ENCODE peak calls at places on chromosomes 11 and 22, in four cellular contexts. U is lower lobe of right lung, J is tibial artery, L is dorsolateral prefrontal cortex. E is an unnamed sample.

GRCh38 chr11:112057170-112057569 is 16.6 kb downstream of the PIH1D2 start:
- DNase-seq in U (no peak), J (no peak), L (no peak), E (no peak)

GRCh38 chr11:27699242-27699925 is 871 bp downstream of the BDNF start:
- DNase-seq in U (no peak), J (no peak), L (no peak), E (no peak)

GRCh38 chr22:48700566-48701295 is 1126.9 kb downstream of the BRD1 start:
- DNase-seq in U (peak; percentile 30), J (no peak), L (peak; percentile 45), E (no peak)

GRCh38 chr22:33539202-33539901 is 380.9 kb downstream of the LARGE1 start:
- DNase-seq in U (no peak), J (no peak), L (no peak), E (no peak)

GRCh38 chr11:115896084-115896483 is 391.9 kb upstream of the CADM1 start:
- DNase-seq in U (no peak), J (no peak), L (no peak), E (no peak)

GRCh38 chr11:72625746-72626636 is 48.2 kb downstream of the PDE2A start:
- DNase-seq in U (peak; percentile 62), J (peak; percentile 63), L (no peak), E (no peak)

GRCh38 chr11:15091175-15091574 is 17.8 kb downstream of the CALCB start:
- DNase-seq in U (no peak), J (no peak), L (no peak), E (no peak)

GRCh38 chr11:59669611-59670009 is 773 bp upstream of the PATL1 start:
- DNase-seq in U (peak; percentile 67), J (peak; percentile 41), L (no peak), E (peak; percentile 78)

GRCh38 chr11:46295312-46295995 is 18.0 kb downstream of the CREB3L1 start:
- DNase-seq in U (peak; percentile 77), J (peak; percentile 65), L (peak; percentile 79), E (no peak)

DNA sequence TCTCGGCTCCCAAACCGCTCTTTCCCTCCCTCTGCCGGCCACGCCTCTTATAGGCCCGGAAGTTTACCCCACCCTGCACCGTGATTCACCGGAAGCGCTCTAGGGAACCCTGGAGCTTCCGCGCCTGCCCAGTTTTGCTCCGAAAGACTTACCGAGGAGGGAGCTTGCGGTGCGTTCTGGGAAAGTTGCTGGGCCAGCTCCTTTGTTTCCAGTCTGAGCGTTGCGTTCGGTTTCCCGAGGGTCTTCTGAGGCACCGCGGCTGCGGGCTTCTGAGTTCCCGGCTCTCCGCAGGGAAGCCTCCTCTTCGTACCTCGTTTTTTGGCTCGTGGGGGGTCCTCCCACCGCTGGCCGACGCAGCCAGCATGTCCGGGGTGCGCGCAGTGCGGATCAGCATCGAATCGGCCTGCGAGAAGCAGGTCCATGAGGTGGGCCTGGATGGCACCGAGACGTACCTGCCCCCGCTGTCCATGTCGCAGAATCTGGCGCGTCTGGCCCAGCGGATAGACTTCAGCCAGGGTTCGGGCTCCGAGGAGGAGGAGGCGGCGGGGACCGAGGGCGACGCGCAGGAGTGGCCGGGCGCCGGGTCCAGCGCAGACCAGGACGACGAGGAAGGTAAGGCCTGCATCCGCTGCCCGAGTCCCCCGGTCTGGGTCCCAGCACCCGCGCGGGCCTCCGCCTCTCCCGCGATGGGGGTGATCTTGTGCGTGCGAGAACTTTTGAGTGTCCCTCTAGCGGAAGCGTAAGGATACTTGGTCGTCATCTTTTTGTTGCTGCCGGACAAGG is at the start of gene MED17:
- DNase-seq in U (peak; percentile 94), J (peak; percentile 93), L (peak; percentile 94), E (peak; percentile 95)
- TF ChIP-seq CTCF in U (peak; percentile 35), J (peak; percentile 41), L (no peak), E (no peak)

GRCh38 chr11:65576232-65576866 is 496 bp downstream of the EHBP1L1 start:
- DNase-seq in U (peak; percentile 77), J (no peak), L (no peak), E (no peak)

GRCh38 chr11:65575568-65576231 is at the start of gene EHBP1L1:
- DNase-seq in U (peak; percentile 86), J (peak; percentile 60), L (no peak), E (peak; percentile 87)

GRCh38 chr11:65577756-65578109 is 1.9 kb downstream of the EHBP1L1 start:
- DNase-seq in U (no peak), J (no peak), L (no peak), E (no peak)

GRCh38 chr11:65578134-65578533 is 2.3 kb downstream of the EHBP1L1 start:
- DNase-seq in U (no peak), J (no peak), L (no peak), E (no peak)

DNA sequence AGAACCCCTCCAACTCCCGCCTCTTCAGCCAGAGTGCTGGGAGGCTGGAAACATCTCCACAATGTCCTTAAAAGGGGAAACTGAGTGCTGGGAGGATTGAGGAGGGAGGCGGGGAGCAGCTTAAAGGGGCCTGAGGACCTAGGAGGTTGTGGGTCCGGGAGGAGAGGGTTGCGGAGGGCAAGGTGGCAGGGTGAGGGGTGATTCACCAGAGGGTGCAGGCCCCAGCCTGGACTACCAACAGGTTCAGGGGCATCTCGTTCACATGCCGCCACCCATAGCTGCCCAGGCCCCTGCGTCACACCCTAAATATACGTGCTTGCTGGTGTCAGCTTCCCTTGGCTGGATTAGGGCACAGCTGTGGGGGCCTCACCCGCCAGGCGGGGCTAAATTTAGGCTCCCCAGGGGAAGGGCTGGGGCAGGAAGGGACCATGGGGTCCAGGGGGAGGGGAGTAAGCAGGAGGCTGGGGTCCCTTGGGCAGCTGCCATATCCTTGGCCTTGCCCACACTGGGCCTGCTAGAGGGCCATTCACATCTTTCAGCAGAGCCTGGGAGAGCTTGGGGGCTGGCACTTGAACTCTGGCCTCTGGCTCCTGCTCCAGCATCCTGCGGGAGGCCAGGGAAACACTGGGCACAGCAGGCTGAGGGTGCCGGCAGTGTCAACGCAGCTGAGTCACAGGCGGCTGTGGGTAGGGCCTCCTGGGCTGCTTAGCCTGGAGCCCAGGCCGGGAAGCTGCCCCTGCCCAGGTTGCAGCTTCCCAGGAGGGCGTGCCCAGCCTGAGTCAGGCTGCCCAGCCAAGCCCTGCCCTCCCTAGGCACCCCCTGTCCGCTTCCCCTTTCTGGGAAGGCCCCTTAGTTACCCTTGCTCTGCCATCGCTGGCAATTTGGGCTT is 1.3 kb downstream of the EHBP1L1 start:
- DNase-seq in U (peak; percentile 85), J (peak; percentile 80), L (no peak), E (peak; percentile 93)
- H3K27ac ChIP-seq in U (peak overlapping the region; percentile 94), J (peak overlapping the region; percentile 93), L (peak overlapping the region; percentile 19), E (peak overlapping the region; percentile 100)

GRCh38 chr11:71172680-71173079 is 79.7 kb downstream of the SHANK2 start:
- DNase-seq in U (no peak), J (no peak), L (no peak), E (peak; percentile 43)
- TF ChIP-seq CTCF in U (no peak), J (no peak), L (no peak), E (no peak)

DNA sequence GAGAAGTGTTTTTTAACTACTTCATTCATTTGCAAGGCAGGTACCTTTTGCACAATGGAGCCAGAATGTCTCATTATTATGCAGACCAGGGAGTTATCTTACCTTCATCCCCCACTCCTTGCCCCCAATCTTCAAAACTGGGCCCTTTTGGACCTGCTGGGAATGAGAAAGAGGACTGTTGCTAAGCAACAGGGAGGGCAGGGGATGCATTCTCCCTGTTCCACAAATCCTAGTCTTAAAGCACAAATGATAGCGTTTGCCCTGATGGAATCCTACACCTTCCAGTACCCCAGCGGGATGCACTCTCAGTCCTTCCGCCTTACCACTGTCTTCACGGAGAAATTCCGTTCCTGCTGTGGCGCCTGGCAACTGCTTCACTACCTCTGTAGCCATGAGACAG is 4.1 kb upstream of the KCNJ1 start:
- DNase-seq in U (no peak), J (no peak), L (no peak), E (no peak)
- H3K27ac ChIP-seq in U (no peak overlapping the region), J (no peak overlapping the region), L (no peak overlapping the region), E (no peak overlapping the region)

GRCh38 chr22:30869996-30870395 is 98.6 kb downstream of the MORC2 start:
- DNase-seq in U (peak; percentile 28), J (no peak), L (peak; percentile 20), E (peak; percentile 40)
- TF ChIP-seq CTCF in U (no peak), J (no peak), L (no peak), E (no peak)

DNA sequence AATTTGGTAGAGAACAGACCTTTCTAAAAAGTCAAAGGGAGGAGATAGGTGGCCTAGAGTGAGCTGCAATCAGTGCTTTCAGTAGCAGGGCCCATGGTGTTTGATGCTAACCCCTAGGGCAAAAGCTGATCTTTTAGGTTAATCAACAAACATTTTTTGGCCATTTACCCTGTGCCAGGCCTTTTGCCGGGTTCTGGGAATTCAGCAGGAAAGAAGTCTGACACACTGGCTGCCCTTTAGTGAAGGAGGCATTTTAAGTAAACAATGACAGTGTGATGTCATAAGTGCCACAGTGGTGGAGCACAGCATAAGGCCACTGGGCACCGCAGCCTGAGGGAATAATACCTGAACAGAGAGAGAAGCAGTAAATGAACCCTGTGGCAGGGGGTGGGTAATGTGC is 29.0 kb downstream of the C22orf31 start:
- DNase-seq in U (no peak), J (no peak), L (no peak), E (no peak)
- H3K27ac ChIP-seq in U (peak overlapping the region; percentile 78), J (peak overlapping the region; percentile 84), L (peak overlapping the region; percentile 95), E (peak overlapping the region; percentile 84)

GRCh38 chr11:60764879-60765278 is 8.2 kb downstream of the MS4A15 start:
- DNase-seq in U (no peak), J (no peak), L (no peak), E (no peak)

GRCh38 chr11:60761436-60762190 is 4.9 kb downstream of the MS4A15 start:
- DNase-seq in U (no peak), J (no peak), L (no peak), E (no peak)

GRCh38 chr11:60763692-60764369 is 7.2 kb downstream of the MS4A15 start:
- DNase-seq in U (no peak), J (peak; percentile 11), L (no peak), E (peak; percentile 35)

GRCh38 chr11:60765355-60765754 is 8.7 kb downstream of the MS4A15 start:
- DNase-seq in U (no peak), J (no peak), L (no peak), E (peak; percentile 24)

GRCh38 chr11:60762851-60763691 is 6.4 kb downstream of the MS4A15 start:
- DNase-seq in U (no peak), J (peak; percentile 3), L (no peak), E (no peak)
- TF ChIP-seq CTCF in U (no peak), J (no peak), L (no peak), E (no peak)